ENCODE peak calls at places on chromosomes 13 and 19, in four cellular contexts. One of them, this sample, is unnamed.

GRCh38 chr13:76307157-76307556 is 579.0 kb downstream of the KCTD12 start:
- DNase-seq in HepG2: no peak
- DNase-seq in K562: no peak
- DNase-seq in WTC11: no peak
- DNase-seq in this sample: peak; percentile 46

GRCh38 chr19:52237771-52238400 is 31.5 kb upstream of the ZNF766 start:
- DNase-seq in K562: peak; percentile 38
- DNase-seq in HepG2: peak; percentile 52
- DNase-seq in WTC11: peak; percentile 59
- DNase-seq in this sample: no peak

GRCh38 chr19:46789371-46789770 is 977 bp upstream of the SLC1A5 start:
- DNase-seq in WTC11: no peak
- DNase-seq in HepG2: no peak
- DNase-seq in K562: no peak
- DNase-seq in this sample: no peak

GRCh38 chr13:112657850-112658445 is 31.9 kb upstream of the ATP11A start:
- DNase-seq in WTC11: no peak
- DNase-seq in K562: no peak
- DNase-seq in HepG2: no peak
- DNase-seq in this sample: no peak

GRCh38 chr13:97986841-97987240 is 33.4 kb downstream of the IPO5 start:
- DNase-seq in K562: no peak
- DNase-seq in WTC11: no peak
- DNase-seq in HepG2: no peak
- DNase-seq in this sample: no peak

GRCh38 chr19:8512991-8513686 is 828 bp downstream of the ZNF414 start:
- DNase-seq in WTC11: no peak
- DNase-seq in HepG2: no peak
- DNase-seq in K562: no peak
- DNase-seq in this sample: peak; percentile 9

GRCh38 chr19:2964874-2965273 is 12.5 kb upstream of the TLE6 start:
- DNase-seq in K562: no peak
- DNase-seq in WTC11: no peak
- DNase-seq in HepG2: no peak
- DNase-seq in this sample: no peak

GRCh38 chr19:39144487-39145071 is 19.0 kb downstream of the PAK4 start:
- DNase-seq in WTC11: no peak
- DNase-seq in HepG2: no peak
- DNase-seq in K562: no peak
- DNase-seq in this sample: no peak

GRCh38 chr13:39913928-39914327 is 258.5 kb downstream of the COG6 start:
- DNase-seq in HepG2: no peak
- DNase-seq in K562: no peak
- DNase-seq in WTC11: no peak
- DNase-seq in this sample: no peak

GRCh38 chr19:35143231-35143715 is at the start of gene FXYD7:
- DNase-seq in K562: no peak
- DNase-seq in HepG2: no peak
- DNase-seq in WTC11: peak; percentile 63
- DNase-seq in this sample: no peak

GRCh38 chr13:71260246-71260645 is 606.8 kb downstream of the DACH1 start:
- DNase-seq in WTC11: no peak
- DNase-seq in K562: no peak
- DNase-seq in HepG2: no peak
- DNase-seq in this sample: no peak

GRCh38 chr19:41861098-41861768 is 1.2 kb downstream of the RPS19 start:
- DNase-seq in HepG2: no peak
- DNase-seq in WTC11: no peak
- DNase-seq in K562: no peak
- DNase-seq in this sample: no peak

GRCh38 chr19:12745166-12745897 is 6.3 kb upstream of the BEST2 start:
- DNase-seq in WTC11: no peak
- DNase-seq in K562: no peak
- DNase-seq in HepG2: no peak
- DNase-seq in this sample: no peak

GRCh38 chr19:28737021-28737525 is 475.9 kb downstream of the UQCRFS1 start:
- DNase-seq in K562: no peak
- DNase-seq in WTC11: no peak
- DNase-seq in HepG2: peak; percentile 15
- DNase-seq in this sample: no peak

GRCh38 chr19:47049307-47049700 is 880 bp upstream of the TMEM160 start:
- DNase-seq in WTC11: no peak
- DNase-seq in HepG2: no peak
- DNase-seq in K562: no peak
- DNase-seq in this sample: no peak

GRCh38 chr19:29492761-29493160 is 33.0 kb upstream of the VSTM2B start:
- DNase-seq in WTC11: no peak
- DNase-seq in K562: no peak
- DNase-seq in HepG2: no peak
- DNase-seq in this sample: no peak

GRCh38 chr19:50664204-50664603 is 15.0 kb downstream of the C19orf81 start:
- DNase-seq in WTC11: no peak
- DNase-seq in K562: no peak
- DNase-seq in HepG2: no peak
- DNase-seq in this sample: no peak

GRCh38 chr19:6685962-6686627 is 16.1 kb upstream of the TNFSF14 start:
- DNase-seq in WTC11: no peak
- DNase-seq in K562: no peak
- DNase-seq in HepG2: no peak
- DNase-seq in this sample: no peak

GRCh38 chr19:13366529-13367143 is 139.6 kb downstream of the CACNA1A start:
- DNase-seq in K562: peak; percentile 51
- DNase-seq in HepG2: no peak
- DNase-seq in WTC11: peak; percentile 16
- DNase-seq in this sample: peak; percentile 45

DNA sequence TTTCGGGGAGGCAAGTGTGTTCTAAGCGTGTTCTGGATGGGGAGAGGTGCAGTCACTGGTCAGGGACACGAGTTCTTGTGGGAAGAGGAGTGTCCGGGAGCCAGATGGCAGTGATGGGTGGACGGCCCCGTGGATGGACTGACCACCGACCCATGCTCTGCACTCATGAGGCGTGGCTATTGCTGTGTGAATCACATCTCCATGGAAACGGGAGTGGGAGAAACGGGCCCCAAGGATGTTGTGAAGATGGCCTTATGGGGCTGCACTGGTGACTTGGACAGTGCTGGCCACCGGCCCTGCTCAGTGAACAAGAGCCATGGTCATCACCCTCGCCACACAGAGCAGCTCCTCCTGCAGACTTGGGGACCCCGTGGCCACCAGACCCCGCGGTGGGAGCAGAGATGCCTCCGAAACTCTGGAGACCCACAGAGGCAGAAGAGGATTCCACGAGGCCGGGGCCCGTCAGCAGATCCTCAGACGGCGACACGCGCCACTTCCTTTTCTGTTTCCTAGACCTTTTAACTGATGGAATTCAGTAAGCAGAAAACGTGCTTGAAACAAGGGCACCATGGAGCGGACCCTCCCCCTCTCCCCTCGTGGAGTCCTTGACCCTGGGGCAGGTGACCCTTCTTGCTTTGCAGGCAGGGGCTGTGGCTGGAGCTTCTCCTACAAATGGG is 47.5 kb downstream of the GAS6 start:
- DNase-seq in WTC11: no peak
- DNase-seq in K562: no peak
- DNase-seq in HepG2: no peak
- DNase-seq in this sample: no peak
- TF ChIP-seq ELF4 in WTC11: no peak
- TF ChIP-seq ELF4 in K562: no peak
- TF ChIP-seq ELF4 in HepG2: no peak
- TF ChIP-seq ELF4 in this sample: no peak

GRCh38 chr13:72727417-72728289 is at the start of the genes BORA and MZT1:
- DNase-seq in K562: peak; percentile 87
- DNase-seq in WTC11: peak; percentile 89
- DNase-seq in HepG2: peak; percentile 94
- DNase-seq in this sample: peak; percentile 99

GRCh38 chr13:72728290-72728605 is 525 bp downstream of the BORA start:
- DNase-seq in WTC11: no peak
- DNase-seq in HepG2: no peak
- DNase-seq in K562: no peak
- DNase-seq in this sample: no peak

DNA sequence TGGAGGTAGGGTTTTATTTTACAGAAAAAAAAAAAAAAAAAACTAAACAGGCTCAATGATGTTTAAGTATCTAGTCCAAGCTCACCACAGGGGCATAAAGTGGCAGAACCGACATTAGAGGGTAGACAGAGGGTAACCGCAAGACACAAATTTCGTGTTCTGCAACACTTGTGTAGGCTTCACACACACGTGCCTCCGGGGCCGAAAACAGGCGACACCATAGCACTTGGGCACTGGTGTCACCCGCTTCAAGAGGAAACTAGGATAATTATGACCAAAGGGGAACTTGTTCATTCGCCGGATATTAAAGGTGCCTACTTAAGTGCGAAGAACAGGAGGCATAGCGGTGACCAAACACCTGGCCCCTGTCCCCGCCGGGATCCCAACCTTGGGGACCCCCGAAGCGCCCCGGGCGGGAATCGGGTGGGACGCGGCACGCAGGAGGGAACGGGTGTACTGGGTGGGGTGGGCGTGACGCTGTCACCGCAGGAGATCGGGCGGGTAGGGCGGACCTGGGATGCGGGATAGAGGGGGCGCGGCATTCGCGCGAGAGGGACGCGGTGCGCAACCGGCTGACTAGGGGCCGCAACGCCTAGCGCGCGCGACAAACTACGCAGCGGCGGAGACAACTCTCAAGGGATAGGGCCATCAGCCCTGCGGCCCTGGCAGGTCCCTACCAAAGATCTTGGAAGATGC is 560 bp downstream of the MZT1 start:
- DNase-seq in WTC11: peak; percentile 60
- DNase-seq in HepG2: peak; percentile 36
- DNase-seq in K562: peak; percentile 54
- DNase-seq in this sample: peak; percentile 75
- TF ChIP-seq ELF4 in WTC11: no peak
- TF ChIP-seq ELF4 in HepG2: no peak
- TF ChIP-seq ELF4 in K562: no peak
- TF ChIP-seq ELF4 in this sample: no peak

DNA sequence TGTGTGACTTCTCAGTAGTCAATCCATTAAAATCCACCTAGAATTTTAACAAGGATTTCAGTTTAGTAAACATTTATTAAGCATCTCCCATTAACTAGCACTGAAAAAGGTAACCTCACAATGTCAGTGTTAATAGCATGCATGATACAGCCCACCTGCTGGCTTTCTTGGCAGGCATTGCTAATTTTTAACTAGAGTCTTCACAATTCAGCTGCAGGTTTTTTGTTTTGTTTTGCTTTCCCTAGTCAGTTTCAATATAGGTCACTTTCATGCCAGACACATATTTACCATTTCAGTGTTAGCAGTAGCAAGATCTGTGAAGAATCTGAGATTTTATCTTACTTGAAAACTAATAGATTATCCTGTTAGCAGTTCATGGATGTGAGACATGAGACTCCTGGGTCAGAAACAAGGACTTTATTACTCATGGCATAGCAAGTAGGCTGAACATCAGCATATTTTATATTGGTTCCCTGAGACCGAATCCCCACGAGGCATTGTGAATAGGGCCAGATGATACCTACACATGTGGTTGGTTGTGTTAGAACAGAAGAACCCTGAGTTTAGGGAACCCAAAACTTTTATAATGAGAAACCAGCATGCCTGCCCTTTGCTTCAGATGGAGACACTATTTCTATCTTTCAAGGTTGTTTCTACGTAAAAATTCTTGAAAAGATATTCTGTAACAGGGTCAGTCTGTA is 198.0 kb upstream of the HTR2A start:
- DNase-seq in HepG2: no peak
- DNase-seq in WTC11: no peak
- DNase-seq in K562: no peak
- DNase-seq in this sample: no peak
- TF ChIP-seq ELF4 in HepG2: no peak
- TF ChIP-seq ELF4 in WTC11: no peak
- TF ChIP-seq ELF4 in K562: no peak
- TF ChIP-seq ELF4 in this sample: no peak

DNA sequence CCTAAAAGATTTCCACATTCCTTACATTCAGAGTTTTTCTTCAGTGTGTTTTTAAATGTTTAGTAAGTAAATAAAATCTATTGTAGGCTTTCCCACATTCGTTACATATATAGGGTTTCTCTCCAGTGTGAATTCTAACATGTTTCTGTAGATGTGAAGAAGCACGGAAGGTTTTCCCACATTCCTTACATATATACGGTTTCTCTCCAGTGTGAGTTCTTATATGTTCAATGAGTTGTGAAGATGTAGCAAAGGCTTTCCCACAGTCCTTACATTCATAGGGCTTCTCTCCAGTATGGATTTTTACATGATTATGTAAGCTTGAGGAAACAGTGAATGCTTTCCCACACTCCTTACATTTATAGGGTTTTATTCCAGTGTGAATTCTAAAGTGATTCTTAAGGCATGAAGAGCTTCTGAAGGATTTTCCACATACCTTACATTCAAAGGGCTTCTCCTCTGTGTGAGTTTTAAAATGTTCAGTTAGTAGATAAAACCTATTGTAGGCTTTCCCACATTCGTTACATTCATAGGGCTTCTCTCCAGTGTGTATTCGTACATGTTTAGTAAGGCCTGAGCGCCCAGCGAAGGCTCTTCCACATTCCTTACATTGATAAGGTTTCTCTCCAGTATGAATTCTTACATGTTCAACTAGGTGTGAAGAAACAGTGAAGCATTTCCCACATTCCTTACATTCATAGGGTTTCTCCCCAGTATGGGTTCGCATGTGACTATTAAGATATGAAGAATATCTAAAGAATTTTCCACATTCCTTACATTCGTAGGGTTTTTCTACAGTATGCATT is 18.2 kb downstream of the ZNF121 start:
- DNase-seq in HepG2: no peak
- DNase-seq in WTC11: no peak
- DNase-seq in K562: no peak
- DNase-seq in this sample: no peak
- TF ChIP-seq ELF4 in HepG2: no peak
- TF ChIP-seq ELF4 in WTC11: no peak
- TF ChIP-seq ELF4 in K562: no peak
- TF ChIP-seq ELF4 in this sample: no peak